ENCODE peak calls at places on chromosomes 3 and 15, in eight cellular contexts. F is psoas muscle, E is lung, Z is MM.1S, N is thoracic aorta, T is GM23338, G is upper lobe of left lung, L is colonic mucosa. K is an unnamed sample.

GRCh38 chr3:106473576-106474506 is 605.0 kb upstream of the CBLB start:
- DNase-seq in G (no peak), N (no peak), Z (no peak), F (no peak), L (no peak), E (no peak), T (no peak), K (no peak)

GRCh38 chr3:150681037-150681436 is 22.7 kb downstream of the ERICH6 start:
- DNase-seq in G (no peak), T (no peak), E (no peak), L (no peak), Z (peak; percentile 91), F (no peak), N (no peak), K (no peak)

GRCh38 chr3:59559721-59560514 is 510.1 kb upstream of the CFAP20DC start:
- DNase-seq in N (no peak), G (no peak), L (no peak), E (no peak), T (no peak), Z (no peak), F (no peak), K (no peak)

GRCh38 chr3:14991148-14991742 is 43.9 kb downstream of the NR2C2 start:
- DNase-seq in L (no peak), F (no peak), N (no peak), G (no peak), E (no peak), Z (no peak), T (no peak), K (no peak)

GRCh38 chr15:58348095-58348812 is 83.5 kb upstream of the LIPC start:
- DNase-seq in N (no peak), L (no peak), F (no peak), G (no peak), E (no peak), Z (peak; percentile 16), T (no peak), K (no peak)

GRCh38 chr3:124413989-124414598 is 316.2 kb upstream of the UMPS start:
- DNase-seq in N (no peak), E (no peak), L (peak; percentile 50), T (no peak), G (no peak), Z (no peak), F (no peak), K (no peak)

GRCh38 chr15:58873267-58873666 is 60.2 kb downstream of the SLTM start:
- DNase-seq in T (no peak), L (no peak), E (no peak), Z (no peak), F (no peak), N (no peak), G (no peak), K (no peak)

GRCh38 chr3:150956376-150956775 is 16.2 kb downstream of the CLRN1 start:
- DNase-seq in L (no peak), F (no peak), G (no peak), E (no peak), Z (no peak), T (no peak), N (no peak), K (no peak)

GRCh38 chr3:196177567-196177966 is 33.6 kb downstream of the ZDHHC19 start:
- DNase-seq in N (no peak), F (no peak), T (no peak), L (no peak), Z (no peak), E (no peak), G (no peak), K (no peak)

GRCh38 chr3:134790099-134790498 is 5.0 kb upstream of the EPHB1 start:
- DNase-seq in N (no peak), F (no peak), L (no peak), T (no peak), G (no peak), Z (no peak), E (no peak), K (no peak)

GRCh38 chr15:51706931-51707608 is 25.8 kb downstream of the SCG3 start:
- DNase-seq in G (no peak), T (no peak), L (no peak), F (no peak), Z (no peak), E (no peak), N (no peak), K (no peak)

GRCh38 chr15:36301931-36302330 is 277.5 kb upstream of the CDIN1 start:
- DNase-seq in E (no peak), F (no peak), G (no peak), T (no peak), Z (no peak), N (no peak), L (no peak), K (no peak)

GRCh38 chr3:197960694-197961581 is 921 bp downstream of the LMLN start:
- DNase-seq in Z (no peak), T (no peak), F (peak; percentile 30), L (no peak), N (peak; percentile 25), E (no peak), G (no peak), K (no peak)

GRCh38 chr15:68679161-68679560 is 100.4 kb downstream of the CORO2B start:
- DNase-seq in E (no peak), Z (no peak), G (no peak), N (no peak), F (no peak), L (no peak), T (no peak), K (no peak)

GRCh38 chr3:189799366-189799765 is 168.2 kb downstream of the TP63 start:
- DNase-seq in E (no peak), L (no peak), T (no peak), N (no peak), F (no peak), G (no peak), Z (peak; percentile 30), K (no peak)

GRCh38 chr3:171984883-171985282 is 54.5 kb upstream of the FNDC3B start:
- DNase-seq in G (no peak), N (no peak), T (no peak), Z (no peak), F (no peak), E (no peak), L (no peak), K (no peak)

GRCh38 chr15:48555244-48555804 is 90.2 kb downstream of the FBN1 start:
- DNase-seq in G (no peak), L (no peak), T (no peak), E (no peak), Z (no peak), F (no peak), N (no peak), K (no peak)

GRCh38 chr15:82056900-82057825 is 11.3 kb upstream of the MEX3B start:
- DNase-seq in L (no peak), N (no peak), Z (no peak), F (no peak), G (no peak), E (no peak), T (peak; percentile 56), K (no peak)

GRCh38 chr15:82062479-82062878 is 16.7 kb upstream of the MEX3B start:
- DNase-seq in G (no peak), F (no peak), Z (no peak), T (no peak), E (no peak), N (no peak), L (no peak), K (no peak)

GRCh38 chr15:82058517-82059204 is 12.8 kb upstream of the MEX3B start:
- DNase-seq in N (no peak), Z (no peak), E (no peak), F (no peak), T (peak; percentile 36), G (no peak), L (no peak), K (no peak)

GRCh38 chr15:82060817-82061216 is 15.0 kb upstream of the MEX3B start:
- DNase-seq in E (no peak), T (no peak), G (no peak), Z (no peak), L (no peak), F (no peak), N (no peak), K (no peak)

DNA sequence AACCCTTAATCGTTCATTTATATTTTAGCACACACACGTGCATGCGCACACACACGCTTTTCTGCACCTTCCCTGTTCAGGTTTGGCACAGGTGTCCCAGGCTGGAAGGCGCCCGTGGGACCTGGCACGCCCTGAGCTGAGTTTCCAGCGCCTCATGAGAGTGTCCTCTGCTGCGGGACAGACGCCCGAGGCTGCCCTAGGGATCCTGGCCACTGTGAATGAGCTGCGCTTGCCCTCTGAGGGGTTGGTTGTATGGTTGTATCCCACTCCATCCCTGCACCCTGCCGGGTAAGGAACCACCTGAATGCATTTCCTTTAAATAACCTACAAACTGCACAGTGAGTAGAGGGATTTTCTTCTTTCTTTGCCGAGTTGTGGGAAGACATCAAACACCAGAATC is 12.2 kb upstream of the MEX3B start:
- DNase-seq in L (no peak), T (peak; percentile 55), G (peak; percentile 54), E (no peak), Z (no peak), N (no peak), F (no peak), K (no peak)
- H3K4me3 ChIP-seq in L (no peak overlapping the region), T (peak overlapping the region; percentile 77), G (no peak overlapping the region), E (no peak overlapping the region), Z (no peak overlapping the region), N (no peak overlapping the region), F (no peak overlapping the region), K (no peak overlapping the region)

GRCh38 chr15:64808785-64809453 is 16.5 kb downstream of the PIF1 start:
- DNase-seq in L (no peak), G (no peak), N (no peak), E (no peak), Z (no peak), T (peak; percentile 91), F (no peak), K (no peak)
- H3K27ac ChIP-seq in L (no peak overlapping the region), G (no peak overlapping the region), N (no peak overlapping the region), E (no peak overlapping the region), Z (no peak overlapping the region), T (peak overlapping the region; percentile 100), F (no peak overlapping the region), K (no peak overlapping the region)

DNA sequence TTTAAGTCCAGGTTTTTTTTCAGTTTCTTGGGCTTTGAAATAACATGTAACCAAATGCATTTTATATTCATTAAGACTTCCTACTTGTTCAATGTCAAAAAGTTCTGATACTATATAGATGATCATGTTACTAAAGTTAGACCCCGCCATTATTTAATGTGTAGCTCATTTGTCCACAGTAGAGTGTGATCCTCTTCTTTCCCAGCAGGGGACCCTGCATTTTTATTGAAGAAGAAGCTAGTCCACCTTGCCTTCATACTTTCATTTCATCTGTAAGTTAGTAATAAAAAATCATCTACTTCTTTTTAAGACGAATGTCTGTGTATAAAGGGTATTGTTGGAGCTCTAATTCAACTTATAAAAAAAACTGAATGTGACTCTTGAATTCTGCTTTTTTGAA is 404.6 kb downstream of the SI start:
- DNase-seq in Z (no peak), F (no peak), T (peak; percentile 8), E (no peak), N (no peak), G (no peak), L (no peak), K (no peak)
- TF ChIP-seq CTCF in Z (no peak), F (no peak), T (peak; percentile 9), E (no peak), N (no peak), G (no peak), L (no peak), K (no peak)

DNA sequence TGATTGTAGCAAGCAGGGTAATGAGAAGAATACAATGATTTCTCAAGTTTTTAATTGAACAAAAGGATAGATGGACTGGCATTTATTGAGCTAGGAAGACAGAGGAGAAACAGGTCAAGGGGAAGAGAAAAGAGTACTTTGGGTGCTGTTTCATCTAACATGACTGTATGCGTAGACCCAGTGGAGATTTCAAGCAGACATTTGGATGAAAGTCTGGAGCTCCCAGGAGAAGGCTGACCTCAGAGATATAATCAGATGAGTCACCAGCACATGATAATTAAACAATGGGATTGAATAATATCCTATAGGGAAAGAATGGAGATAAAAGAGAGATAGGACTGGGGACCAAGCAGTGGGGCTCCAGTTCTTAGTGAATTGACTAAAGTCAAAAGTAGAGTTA is 194.9 kb downstream of the ARRDC4 start:
- DNase-seq in N (no peak), Z (no peak), G (no peak), T (no peak), F (no peak), L (no peak), E (no peak), K (no peak)
- H3K4me3 ChIP-seq in N (no peak overlapping the region), Z (no peak overlapping the region), G (no peak overlapping the region), T (no peak overlapping the region), F (no peak overlapping the region), L (no peak overlapping the region), E (no peak overlapping the region), K (no peak overlapping the region)